ENCODE peak calls at places on chromosomes 4 and X, in nine cellular contexts. S is heart left ventricle, X is OCI-LY7, U is right lobe of liver, M is transverse colon, B is psoas muscle, D is endodermal cell, P is tibial nerve, T is colonic mucosa. V is an unnamed sample.

GRCh38 chr4:84401669-84402068 is 97.4 kb downstream of the NKX6-1 start:
- DNase-seq in S (no peak), X (no peak), U (no peak), M (no peak), B (no peak), D (no peak), P (no peak), T (no peak), V (no peak)

GRCh38 chr4:6153874-6154273 is 46.5 kb downstream of the JAKMIP1 start:
- DNase-seq in S (no peak), X (no peak), U (no peak), M (no peak), B (no peak), D (peak; percentile 59), P (no peak), T (no peak), V (no peak)

GRCh38 chr4:48490012-48490679 is at the start of gene ZAR1:
- DNase-seq in S (no peak), X (no peak), U (no peak), M (no peak), B (peak; percentile 45), D (peak; percentile 79), P (no peak), T (no peak), V (no peak)

GRCh38 chr4:185758807-185759206 is 53.2 kb downstream of the SORBS2 start:
- DNase-seq in S (no peak), X (no peak), U (no peak), M (no peak), B (no peak), D (no peak), P (no peak), T (no peak), V (no peak)

GRCh38 chr4:83335691-83336090 is 1.0 kb upstream of the HPSE start:
- DNase-seq in S (no peak), X (no peak), U (no peak), M (no peak), B (no peak), D (no peak), P (no peak), T (peak; percentile 20), V (no peak)

GRCh38 chr4:184802203-184803015 is 23.4 kb downstream of the ACSL1 start:
- DNase-seq in S (no peak), X (no peak), U (no peak), M (no peak), B (no peak), D (no peak), P (no peak), T (no peak), V (no peak)

GRCh38 chrX:16733013-16733412 is 13.6 kb downstream of the SYAP1 start:
- DNase-seq in S (no peak), X (no peak), U (no peak), M (no peak), B (no peak), D (peak; percentile 11), P (no peak), T (no peak), V (no peak)

GRCh38 chrX:129549124-129549523 is 9.1 kb downstream of the OCRL start:
- DNase-seq in S (no peak), X (no peak), U (no peak), M (no peak), B (no peak), D (no peak), P (no peak), T (no peak), V (no peak)

GRCh38 chr4:184960505-184960971 is 57.8 kb upstream of the HELT start:
- DNase-seq in S (no peak), X (no peak), U (peak; percentile 86), M (no peak), B (no peak), D (no peak), P (no peak), T (no peak), V (no peak)

GRCh38 chrX:39574178-39574577 is 523.6 kb downstream of the BCOR start:
- DNase-seq in S (no peak), X (peak; percentile 1), U (no peak), M (no peak), B (no peak), D (no peak), P (no peak), T (no peak), V (no peak)

GRCh38 chrX:24657671-24658410 is 10.7 kb upstream of the PCYT1B start:
- DNase-seq in S (no peak), X (no peak), U (no peak), M (no peak), B (no peak), D (no peak), P (no peak), T (no peak), V (no peak)

GRCh38 chrX:123833387-123833786 is 26.5 kb upstream of the XIAP start:
- DNase-seq in S (peak; percentile 13), X (peak; percentile 65), U (no peak), M (peak; percentile 76), B (no peak), D (peak; percentile 84), P (no peak), T (peak; percentile 83), V (no peak)

GRCh38 chrX:47097018-47097417 is 18.8 kb downstream of the RGN start:
- DNase-seq in S (no peak), X (no peak), U (no peak), M (no peak), B (no peak), D (peak; percentile 34), P (no peak), T (no peak), V (no peak)

GRCh38 chr4:336893-337142 is 796 bp upstream of the ZNF141 start:
- DNase-seq in S (no peak), X (no peak), U (peak; percentile 62), M (no peak), B (no peak), D (no peak), P (peak; percentile 14), T (no peak), V (no peak)

GRCh38 chr4:337143-337931 is at the start of gene ZNF141:
- DNase-seq in S (peak; percentile 98), X (peak; percentile 91), U (peak; percentile 97), M (peak; percentile 97), B (peak; percentile 95), D (peak; percentile 98), P (peak; percentile 90), T (peak; percentile 98), V (peak; percentile 85)

GRCh38 chr4:338759-339097 is 1.1 kb downstream of the ZNF141 start:
- DNase-seq in S (no peak), X (no peak), U (no peak), M (no peak), B (no peak), D (peak; percentile 46), P (no peak), T (no peak), V (no peak)

GRCh38 chr4:337932-338758 is 531 bp downstream of the ZNF141 start:
- DNase-seq in S (peak; percentile 36), X (no peak), U (peak; percentile 65), M (no peak), B (peak; percentile 67), D (no peak), P (peak; percentile 15), T (peak; percentile 37), V (no peak)

DNA sequence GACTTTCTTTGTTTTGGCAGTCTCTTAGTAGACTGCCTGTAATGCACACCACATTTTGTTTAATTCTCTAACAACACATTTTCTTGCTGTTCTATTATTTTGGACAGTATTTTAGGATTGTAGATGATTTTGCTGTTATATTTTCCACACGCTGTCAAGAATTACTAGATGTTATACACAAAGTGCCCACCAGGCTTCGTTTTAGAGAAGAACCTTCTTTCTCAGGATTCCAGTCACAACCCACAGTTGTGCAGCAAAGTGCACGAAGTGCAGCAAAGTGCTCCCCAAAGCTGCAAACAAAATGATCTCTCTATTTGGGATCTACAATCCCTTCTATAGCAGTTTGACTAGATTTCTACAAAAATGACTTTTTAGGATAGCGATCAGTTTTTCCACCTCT is 2.4 kb downstream of the ZNF141 start:
- DNase-seq in S (no peak), X (peak; percentile 15), U (no peak), M (no peak), B (no peak), D (no peak), P (no peak), T (no peak), V (no peak)
- H3K36me3 ChIP-seq in S (peaks cover 18% of the 10 kb centered on the region), X (peaks cover 63% of the 10 kb centered on the region), U (peaks cover 11% of the 10 kb centered on the region), M (no peaks in the 10 kb centered on the region), B (peaks cover 6% of the 10 kb centered on the region), D (peaks cover 51% of the 10 kb centered on the region), P (peaks cover 8% of the 10 kb centered on the region), T (no peaks in the 10 kb centered on the region), V (peaks cover 1% of the 10 kb centered on the region)

DNA sequence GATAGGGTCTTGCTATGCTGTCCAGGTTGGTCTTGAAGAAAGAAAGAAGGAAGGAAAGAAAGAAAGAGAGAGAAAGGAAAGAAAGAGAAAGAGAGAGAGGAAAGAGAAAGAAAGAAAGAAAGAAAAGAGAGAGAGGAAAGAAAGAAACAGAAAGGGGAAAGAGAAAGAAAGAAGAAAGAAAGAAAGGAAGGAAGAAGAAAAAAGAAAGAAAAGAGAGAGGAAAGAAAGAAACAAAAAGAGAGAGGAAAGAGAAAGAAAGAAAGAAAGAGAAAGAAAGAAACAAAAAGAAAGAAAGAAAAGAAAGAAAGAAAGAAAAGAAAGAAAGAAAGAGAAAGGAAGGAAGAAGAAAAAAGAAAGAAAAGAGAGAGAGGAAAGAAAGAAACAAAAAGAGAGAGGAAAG is 95.8 kb upstream of the SHOX start:
- DNase-seq in S (no peak), X (no peak), U (no peak), M (no peak), B (no peak), D (no peak), P (no peak), T (no peak), V (no peak)
- TF ChIP-seq CTCF in S (no peak), X (no peak), U (no peak), M (no peak), B (no peak), D (no peak), P (no peak), T (no peak), V (no peak)

DNA sequence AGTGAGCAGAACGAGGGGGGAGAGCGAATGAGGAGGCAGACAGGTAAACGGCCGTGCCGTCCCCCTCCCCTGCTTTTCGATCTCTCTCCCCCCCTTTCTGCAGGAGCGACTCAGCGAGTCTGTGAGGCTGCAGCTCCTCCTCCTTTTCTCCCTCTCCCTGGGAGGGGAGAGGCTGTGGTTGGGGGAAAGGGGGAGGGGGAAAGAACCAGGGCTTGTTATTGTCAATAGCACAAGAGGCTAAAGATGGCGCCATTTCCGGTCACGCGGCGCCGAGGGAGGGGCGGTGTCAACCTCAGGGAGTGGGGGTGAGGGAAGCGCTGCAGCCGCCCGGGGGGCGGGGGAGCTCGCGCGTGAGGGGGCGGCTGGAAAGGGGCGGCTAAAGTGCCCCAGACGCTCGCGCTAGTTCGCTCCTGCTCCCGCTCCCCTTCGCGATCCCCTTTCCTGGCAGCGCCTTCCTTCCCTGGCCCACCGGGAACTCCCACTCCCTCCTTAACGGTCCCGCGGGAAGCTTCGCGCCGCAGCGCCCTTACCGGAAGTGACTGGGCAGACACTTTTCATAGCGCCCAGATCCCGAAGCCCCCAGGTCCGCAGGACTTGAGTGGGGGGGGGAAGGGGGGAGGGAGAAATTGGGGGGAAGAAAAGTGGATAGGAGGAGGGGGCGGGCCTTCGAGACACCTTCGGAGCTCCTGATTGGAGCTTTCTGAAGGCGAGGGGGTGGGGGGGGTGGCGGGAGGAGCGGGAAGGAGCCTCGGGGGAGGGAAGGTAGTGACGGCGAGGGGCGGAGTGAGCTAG is at the start of gene CUL4B:
- DNase-seq in S (peak; percentile 92), X (peak; percentile 90), U (peak; percentile 95), M (peak; percentile 93), B (peak; percentile 96), D (peak; percentile 96), P (peak; percentile 90), T (peak; percentile 94), V (peak; percentile 82)
- H3K4me3 ChIP-seq in S (peak within 1 kb of the TSS; percentile 65), X (peak within 1 kb of the TSS; percentile 90), U (peak within 1 kb of the TSS; percentile 54), M (peak within 1 kb of the TSS; percentile 64), B (peak within 1 kb of the TSS; percentile 68), D (peak within 1 kb of the TSS; percentile 93), P (peak within 1 kb of the TSS; percentile 43), T (peak within 1 kb of the TSS; percentile 41), V (peak within 1 kb of the TSS; percentile 62)

GRCh38 chr4:66591968-66592367 is 921.7 kb upstream of the EPHA5 start:
- DNase-seq in S (no peak), X (no peak), U (no peak), M (no peak), B (no peak), D (no peak), P (no peak), T (no peak), V (no peak)
- H3K36me3 ChIP-seq in S (no peaks in the 10 kb centered on the region), X (no peaks in the 10 kb centered on the region), U (no peaks in the 10 kb centered on the region), M (no peaks in the 10 kb centered on the region), B (no peaks in the 10 kb centered on the region), D (no peaks in the 10 kb centered on the region), P (no peaks in the 10 kb centered on the region), T (no peaks in the 10 kb centered on the region), V (no peaks in the 10 kb centered on the region)

V was measured in BJ.